ENCODE peak calls at places on chromosomes 1 and 21, in ten cellular contexts. L, Q, F, K, N, X, V, Z, S and W are unnamed samples.

GRCh38 chr1:20359451-20360330 is 69.0 kb downstream of the VWA5B1 start:
- DNase-seq in L (no peak), Q (no peak), F (no peak), K (no peak), N (peak), X (no peak), V (peak), Z (no peak), S (peak), W (no peak)

GRCh38 chr1:21956720-21957552 is 19.8 kb upstream of the HSPG2 start:
- DNase-seq in L (no peak), Q (peak), F (peak), K (peak), N (peak), X (peak), V (peak), Z (no peak), S (peak), W (peak)

GRCh38 chr1:245961137-245961540 is 545.9 kb downstream of the SMYD3 start:
- DNase-seq in L (no peak), Q (no peak), F (no peak), K (no peak), N (no peak), X (no peak), V (no peak), Z (no peak), S (no peak), W (no peak)

GRCh38 chr21:39502631-39503030 is 50.9 kb downstream of the SH3BGR start:
- DNase-seq in L (peak), Q (no peak), F (no peak), K (no peak), N (no peak), X (no peak), V (no peak), Z (no peak), S (no peak), W (no peak)

GRCh38 chr1:210294991-210295773 is 33.5 kb upstream of the HHAT start:
- DNase-seq in L (no peak), Q (no peak), F (peak), K (peak), N (no peak), X (no peak), V (no peak), Z (no peak), S (no peak), W (no peak)

GRCh38 chr1:30323352-30323751 is 400.0 kb downstream of the MATN1 start:
- DNase-seq in L (no peak), Q (no peak), F (no peak), K (no peak), N (no peak), X (no peak), V (no peak), Z (no peak), S (no peak), W (no peak)

GRCh38 chr1:100721502-100722205 is 2.1 kb downstream of the VCAM1 start:
- DNase-seq in L (no peak), Q (no peak), F (peak), K (no peak), N (no peak), X (no peak), V (no peak), Z (no peak), S (no peak), W (no peak)

GRCh38 chr1:204904228-204904810 is 33.7 kb downstream of the NFASC start:
- DNase-seq in L (no peak), Q (no peak), F (no peak), K (no peak), N (no peak), X (no peak), V (no peak), Z (no peak), S (no peak), W (no peak)

GRCh38 chr1:184228558-184228957 is 158.3 kb upstream of the C1orf21 start:
- DNase-seq in L (no peak), Q (no peak), F (no peak), K (no peak), N (no peak), X (no peak), V (no peak), Z (no peak), S (no peak), W (no peak)

GRCh38 chr1:21638531-21639341 is 30.4 kb downstream of the RAP1GAP start:
- DNase-seq in L (no peak), Q (peak), F (peak), K (no peak), N (no peak), X (no peak), V (no peak), Z (no peak), S (peak), W (no peak)

GRCh38 chr21:43632373-43632905 is 26.8 kb downstream of the HSF2BP start:
- DNase-seq in L (no peak), Q (no peak), F (no peak), K (no peak), N (no peak), X (no peak), V (no peak), Z (no peak), S (no peak), W (no peak)